ENCODE peak calls at places on chromosomes 6 and 20, in five cellular contexts. One of them, this sample, is unnamed.

GRCh38 chr6:8219352-8219943 is 117.1 kb upstream of the EEF1E1 start:
- DNase-seq in hepatic stellate cell: peak
- DNase-seq in naive thymus-derived CD8-positive, alpha-beta T cell: peak
- DNase-seq in breast epithelium: no peak
- DNase-seq in stimulated activated CD4-positive, alpha-beta T cell treated with anti-CD3 and anti-CD28 coated beads, Interleukin-4, amount 100 ng/mL, for 1 hour: peak
- DNase-seq in this sample: no peak

GRCh38 chr20:53866787-53867740 is 203.3 kb downstream of the BCAS1 start:
- DNase-seq in naive thymus-derived CD8-positive, alpha-beta T cell: no peak
- DNase-seq in hepatic stellate cell: no peak
- DNase-seq in stimulated activated CD4-positive, alpha-beta T cell treated with anti-CD3 and anti-CD28 coated beads, Interleukin-4, amount 100 ng/mL, for 1 hour: no peak
- DNase-seq in breast epithelium: no peak
- DNase-seq in this sample: no peak

GRCh38 chr6:96716221-96716620 is 121.1 kb downstream of the GPR63 start:
- DNase-seq in hepatic stellate cell: no peak
- DNase-seq in stimulated activated CD4-positive, alpha-beta T cell treated with anti-CD3 and anti-CD28 coated beads, Interleukin-4, amount 100 ng/mL, for 1 hour: no peak
- DNase-seq in naive thymus-derived CD8-positive, alpha-beta T cell: no peak
- DNase-seq in breast epithelium: no peak
- DNase-seq in this sample: no peak

GRCh38 chr6:21902766-21903165 is 309.2 kb downstream of the SOX4 start:
- DNase-seq in hepatic stellate cell: no peak
- DNase-seq in breast epithelium: no peak
- DNase-seq in naive thymus-derived CD8-positive, alpha-beta T cell: no peak
- DNase-seq in stimulated activated CD4-positive, alpha-beta T cell treated with anti-CD3 and anti-CD28 coated beads, Interleukin-4, amount 100 ng/mL, for 1 hour: no peak
- DNase-seq in this sample: no peak

GRCh38 chr20:36386236-36386635 is 80.1 kb downstream of the DLGAP4 start:
- DNase-seq in breast epithelium: no peak
- DNase-seq in stimulated activated CD4-positive, alpha-beta T cell treated with anti-CD3 and anti-CD28 coated beads, Interleukin-4, amount 100 ng/mL, for 1 hour: no peak
- DNase-seq in hepatic stellate cell: no peak
- DNase-seq in naive thymus-derived CD8-positive, alpha-beta T cell: no peak
- DNase-seq in this sample: no peak

GRCh38 chr20:52193886-52194545 is 2.4 kb upstream of the ZFP64 start:
- DNase-seq in stimulated activated CD4-positive, alpha-beta T cell treated with anti-CD3 and anti-CD28 coated beads, Interleukin-4, amount 100 ng/mL, for 1 hour: no peak
- DNase-seq in naive thymus-derived CD8-positive, alpha-beta T cell: no peak
- DNase-seq in breast epithelium: no peak
- DNase-seq in hepatic stellate cell: no peak
- DNase-seq in this sample: no peak

GRCh38 chr6:57040011-57040410 is 6.5 kb upstream of the KIAA1586 start:
- DNase-seq in breast epithelium: no peak
- DNase-seq in stimulated activated CD4-positive, alpha-beta T cell treated with anti-CD3 and anti-CD28 coated beads, Interleukin-4, amount 100 ng/mL, for 1 hour: no peak
- DNase-seq in naive thymus-derived CD8-positive, alpha-beta T cell: no peak
- DNase-seq in hepatic stellate cell: no peak
- DNase-seq in this sample: no peak

GRCh38 chr6:37022135-37022863 is 16.8 kb downstream of the FGD2 start:
- DNase-seq in hepatic stellate cell: no peak
- DNase-seq in stimulated activated CD4-positive, alpha-beta T cell treated with anti-CD3 and anti-CD28 coated beads, Interleukin-4, amount 100 ng/mL, for 1 hour: no peak
- DNase-seq in breast epithelium: no peak
- DNase-seq in naive thymus-derived CD8-positive, alpha-beta T cell: no peak
- DNase-seq in this sample: no peak

GRCh38 chr6:160226118-160226541 is 32.5 kb downstream of the SLC22A2 start:
- DNase-seq in hepatic stellate cell: no peak
- DNase-seq in naive thymus-derived CD8-positive, alpha-beta T cell: no peak
- DNase-seq in breast epithelium: no peak
- DNase-seq in stimulated activated CD4-positive, alpha-beta T cell treated with anti-CD3 and anti-CD28 coated beads, Interleukin-4, amount 100 ng/mL, for 1 hour: peak
- DNase-seq in this sample: no peak

GRCh38 chr6:130167655-130168054 is 55.1 kb downstream of the SAMD3 start:
- DNase-seq in breast epithelium: no peak
- DNase-seq in hepatic stellate cell: no peak
- DNase-seq in naive thymus-derived CD8-positive, alpha-beta T cell: no peak
- DNase-seq in stimulated activated CD4-positive, alpha-beta T cell treated with anti-CD3 and anti-CD28 coated beads, Interleukin-4, amount 100 ng/mL, for 1 hour: no peak
- DNase-seq in this sample: no peak

GRCh38 chr20:59381658-59382057 is 81.2 kb downstream of the EDN3 start:
- DNase-seq in stimulated activated CD4-positive, alpha-beta T cell treated with anti-CD3 and anti-CD28 coated beads, Interleukin-4, amount 100 ng/mL, for 1 hour: no peak
- DNase-seq in breast epithelium: no peak
- DNase-seq in naive thymus-derived CD8-positive, alpha-beta T cell: no peak
- DNase-seq in hepatic stellate cell: no peak
- DNase-seq in this sample: no peak

GRCh38 chr6:99270852-99271251 is 78.6 kb downstream of the FAXC start:
- DNase-seq in hepatic stellate cell: no peak
- DNase-seq in stimulated activated CD4-positive, alpha-beta T cell treated with anti-CD3 and anti-CD28 coated beads, Interleukin-4, amount 100 ng/mL, for 1 hour: no peak
- DNase-seq in breast epithelium: no peak
- DNase-seq in naive thymus-derived CD8-positive, alpha-beta T cell: no peak
- DNase-seq in this sample: no peak

GRCh38 chr20:62576815-62577214 is 65.5 kb upstream of the SLCO4A1 start:
- DNase-seq in hepatic stellate cell: peak
- DNase-seq in naive thymus-derived CD8-positive, alpha-beta T cell: no peak
- DNase-seq in stimulated activated CD4-positive, alpha-beta T cell treated with anti-CD3 and anti-CD28 coated beads, Interleukin-4, amount 100 ng/mL, for 1 hour: no peak
- DNase-seq in breast epithelium: no peak
- DNase-seq in this sample: peak

GRCh38 chr20:24764825-24765224 is 184.2 kb upstream of the CST7 start:
- DNase-seq in naive thymus-derived CD8-positive, alpha-beta T cell: no peak
- DNase-seq in hepatic stellate cell: no peak
- DNase-seq in stimulated activated CD4-positive, alpha-beta T cell treated with anti-CD3 and anti-CD28 coated beads, Interleukin-4, amount 100 ng/mL, for 1 hour: no peak
- DNase-seq in breast epithelium: peak
- DNase-seq in this sample: no peak

GRCh38 chr20:10218536-10219451 is at the start of gene SNAP25:
- DNase-seq in hepatic stellate cell: peak
- DNase-seq in breast epithelium: peak
- DNase-seq in stimulated activated CD4-positive, alpha-beta T cell treated with anti-CD3 and anti-CD28 coated beads, Interleukin-4, amount 100 ng/mL, for 1 hour: peak
- DNase-seq in naive thymus-derived CD8-positive, alpha-beta T cell: no peak
- DNase-seq in this sample: peak

GRCh38 chr20:5480824-5481600 is 164.3 kb upstream of the PROKR2 start:
- DNase-seq in naive thymus-derived CD8-positive, alpha-beta T cell: no peak
- DNase-seq in stimulated activated CD4-positive, alpha-beta T cell treated with anti-CD3 and anti-CD28 coated beads, Interleukin-4, amount 100 ng/mL, for 1 hour: no peak
- DNase-seq in breast epithelium: no peak
- DNase-seq in hepatic stellate cell: no peak
- DNase-seq in this sample: no peak

GRCh38 chr20:22630698-22631097 is 46.3 kb upstream of the FOXA2 start:
- DNase-seq in naive thymus-derived CD8-positive, alpha-beta T cell: no peak
- DNase-seq in breast epithelium: no peak
- DNase-seq in hepatic stellate cell: no peak
- DNase-seq in stimulated activated CD4-positive, alpha-beta T cell treated with anti-CD3 and anti-CD28 coated beads, Interleukin-4, amount 100 ng/mL, for 1 hour: no peak
- DNase-seq in this sample: no peak